ENCODE peak calls at places on chromosome 9, in eight cellular contexts. G is bronchial epithelial cell; L is left ventricle myocardium inferior; I is stimulated activated CD4-positive, alpha-beta T cell treated with anti-CD3 and anti-CD28 coated beads, Interleukin-2, amount 100 ng/mL, for 24 hours; X is ureter; F is GM13977; D is stimulated activated CD8-positive, alpha-beta memory T cell treated with anti-CD3 and anti-CD28 coated beads, Interleukin-2, amount 100 ng/mL, for 48 hours; V is brain microvascular endothelial cell. C is an unnamed sample.

GRCh38 chr9:73806876-73807275 is 655.2 kb downstream of the ANXA1 start:
- DNase-seq in G (no peak), L (no peak), I (no peak), X (no peak), F (no peak), D (no peak), V (no peak), C (no peak)

GRCh38 chr9:104110509-104110908 is 16.4 kb downstream of the SMC2 start:
- DNase-seq in G (no peak), L (no peak), I (no peak), X (no peak), F (no peak), D (no peak), V (no peak), C (no peak)

GRCh38 chr9:87883990-87884389 is 1.3 kb downstream of the SPATA31E1 start:
- DNase-seq in G (no peak), L (no peak), I (no peak), X (peak), F (no peak), D (no peak), V (no peak), C (no peak)

GRCh38 chr9:137902646-137903045 is 25.1 kb downstream of the CACNA1B start:
- DNase-seq in G (no peak), L (no peak), I (no peak), X (no peak), F (no peak), D (no peak), V (no peak), C (no peak)

GRCh38 chr9:38292480-38292879 is 100.0 kb upstream of the ALDH1B1 start:
- DNase-seq in G (no peak), L (no peak), I (no peak), X (no peak), F (no peak), D (no peak), V (no peak), C (no peak)

GRCh38 chr9:108746864-108747263 is 108.9 kb downstream of the ACTL7B start:
- DNase-seq in G (peak), L (no peak), I (no peak), X (no peak), F (no peak), D (no peak), V (peak), C (no peak)

GRCh38 chr9:136650648-136651047 is 12.1 kb upstream of the EGFL7 start:
- DNase-seq in G (no peak), L (no peak), I (no peak), X (no peak), F (no peak), D (no peak), V (no peak), C (no peak)

GRCh38 chr9:135165003-135165711 is 77.7 kb downstream of the OLFM1 start:
- DNase-seq in G (no peak), L (no peak), I (no peak), X (no peak), F (no peak), D (no peak), V (no peak), C (no peak)

GRCh38 chr9:110532908-110533665 is 46.5 kb downstream of the SVEP1 start:
- DNase-seq in G (peak), L (no peak), I (no peak), X (no peak), F (no peak), D (no peak), V (no peak), C (no peak)

GRCh38 chr9:132945186-132946130 is 1.0 kb upstream of the TSC1 start:
- DNase-seq in G (no peak), L (no peak), I (no peak), X (no peak), F (no peak), D (no peak), V (no peak), C (no peak)

GRCh38 chr9:23621924-23622323 is 204.1 kb downstream of the ELAVL2 start:
- DNase-seq in G (no peak), L (no peak), I (no peak), X (no peak), F (no peak), D (no peak), V (no peak), C (no peak)

GRCh38 chr9:34575775-34576592 is 13.5 kb downstream of the CNTFR start:
- DNase-seq in G (no peak), L (no peak), I (no peak), X (no peak), F (no peak), D (no peak), V (no peak), C (no peak)

GRCh38 chr9:111113712-111114111 is 75.4 kb upstream of the LPAR1 start:
- DNase-seq in G (no peak), L (no peak), I (no peak), X (no peak), F (no peak), D (no peak), V (no peak), C (no peak)

GRCh38 chr9:127074561-127075548 is 47.6 kb downstream of the ANGPTL2 start:
- DNase-seq in G (no peak), L (no peak), I (no peak), X (no peak), F (no peak), D (no peak), V (no peak), C (no peak)

GRCh38 chr9:77215874-77216273 is 38.5 kb downstream of the VPS13A start:
- DNase-seq in G (no peak), L (no peak), I (no peak), X (no peak), F (no peak), D (no peak), V (no peak), C (no peak)

GRCh38 chr9:87664153-87665060 is 61.5 kb upstream of the CTSL start:
- DNase-seq in G (no peak), L (no peak), I (no peak), X (no peak), F (no peak), D (no peak), V (no peak), C (no peak)

GRCh38 chr9:78692871-78693270 is 395.9 kb downstream of the PSAT1 start:
- DNase-seq in G (no peak), L (no peak), I (no peak), X (no peak), F (no peak), D (no peak), V (peak), C (no peak)

GRCh38 chr9:84669293-84670105 is at the start of gene NTRK2:
- DNase-seq in G (peak), L (peak), I (peak), X (no peak), F (peak), D (no peak), V (peak), C (peak)

GRCh38 chr9:1745980-1746379 is 269.2 kb upstream of the SMARCA2 start:
- DNase-seq in G (no peak), L (no peak), I (no peak), X (no peak), F (no peak), D (no peak), V (no peak), C (no peak)

GRCh38 chr9:98654247-98654646 is 54.5 kb downstream of the GABBR2 start:
- DNase-seq in G (peak), L (no peak), I (no peak), X (no peak), F (no peak), D (no peak), V (no peak), C (no peak)

GRCh38 chr9:34633166-34633565 is 4.3 kb upstream of the ARID3C start:
- DNase-seq in G (no peak), L (no peak), I (no peak), X (no peak), F (no peak), D (no peak), V (no peak), C (no peak)

GRCh38 chr9:69975681-69976080 is 68.0 kb upstream of the MAMDC2 start:
- DNase-seq in G (no peak), L (no peak), I (no peak), X (no peak), F (no peak), D (no peak), V (peak), C (no peak)

GRCh38 chr9:123724211-123724831 is 205.6 kb downstream of the DENND1A start:
- DNase-seq in G (no peak), L (no peak), I (no peak), X (no peak), F (no peak), D (no peak), V (peak), C (no peak)

GRCh38 chr9:90092512-90092911 is 487.7 kb downstream of the GADD45G start:
- DNase-seq in G (no peak), L (no peak), I (peak), X (no peak), F (peak), D (no peak), V (no peak), C (no peak)

GRCh38 chr9:114930063-114930812 is at the start of gene TNFSF8:
- DNase-seq in G (no peak), L (no peak), I (peak), X (no peak), F (peak), D (peak), V (no peak), C (no peak)

GRCh38 chr9:99497641-99498040 is 275.6 kb downstream of the SEC61B start:
- DNase-seq in G (peak), L (no peak), I (no peak), X (no peak), F (peak), D (no peak), V (no peak), C (no peak)

C was measured in H1.